ENCODE peak calls at places on chromosomes 3 and 15, in five cellular contexts. G is neural crest cell, I is kidney epithelial cell, W is choroid plexus epithelial cell, Y is WTC11. X is an unnamed sample.

GRCh38 chr3:110164632-110165240 is 827.4 kb upstream of the DPPA4 start:
- DNase-seq in G (no peak), I (no peak), W (peak; percentile 51), Y (no peak), X (no peak)

GRCh38 chr3:127067116-127067910 is 84.4 kb downstream of the PLXNA1 start:
- DNase-seq in G (no peak), I (no peak), W (no peak), Y (no peak), X (no peak)

GRCh38 chr3:37249717-37250116 is 75.3 kb upstream of the LRRFIP2 start:
- DNase-seq in G (no peak), I (no peak), W (peak; percentile 20), Y (no peak), X (no peak)

GRCh38 chr3:113035387-113035982 is 44.7 kb downstream of the GTPBP8 start:
- DNase-seq in G (peak; percentile 62), I (peak; percentile 18), W (peak; percentile 75), Y (peak; percentile 33), X (peak; percentile 16)

GRCh38 chr3:113783463-113783862 is 36.6 kb downstream of the ATP6V1A start:
- DNase-seq in G (no peak), I (peak; percentile 54), W (peak; percentile 99), Y (no peak), X (no peak)

GRCh38 chr15:33742286-33742685 is 226.0 kb upstream of the CHRM5 start:
- DNase-seq in G (no peak), I (no peak), W (no peak), Y (no peak), X (no peak)

GRCh38 chr3:186361246-186361611 is 805 bp downstream of the DGKG start:
- DNase-seq in G (no peak), I (no peak), W (no peak), Y (no peak), X (no peak)

GRCh38 chr3:66200147-66200546 is 20.7 kb upstream of the SLC25A26 start:
- DNase-seq in G (no peak), I (no peak), W (no peak), Y (peak; percentile 25), X (no peak)

GRCh38 chr3:67462185-67462584 is 192.2 kb downstream of the SUCLG2 start:
- DNase-seq in G (no peak), I (no peak), W (no peak), Y (no peak), X (no peak)

DNA sequence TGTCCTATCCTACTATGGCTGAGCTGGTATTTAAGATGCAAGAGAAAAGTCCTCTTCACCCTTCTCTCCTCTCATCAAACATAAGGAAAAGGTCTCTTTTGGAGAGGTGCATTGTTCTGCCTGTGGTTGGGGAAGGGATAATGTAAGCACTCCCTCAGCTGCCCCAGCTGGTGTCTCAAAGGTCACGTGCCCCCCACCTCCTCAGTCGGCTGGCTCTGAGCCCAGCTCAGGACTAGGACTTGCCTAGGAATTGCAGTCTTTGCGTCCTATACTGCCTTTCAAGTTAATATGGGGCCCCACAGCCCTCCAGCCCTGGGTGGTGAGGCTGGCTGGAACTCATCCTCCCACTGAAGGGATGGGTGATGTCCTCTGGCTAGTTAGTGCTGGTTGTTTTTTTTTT is 29.7 kb downstream of the OR4F15 start:
- DNase-seq in G (no peak), I (no peak), W (no peak), Y (no peak), X (no peak)
- TF ChIP-seq CTCF in G (no peak), I (no peak), W (no peak), Y (no peak), X (no peak)

GRCh38 chr3:189822726-189823125 is 191.5 kb downstream of the TP63 start:
- DNase-seq in G (no peak), I (no peak), W (no peak), Y (no peak), X (no peak)
- TF ChIP-seq CTCF in G (no peak), I (no peak), W (peak; percentile 12), Y (no peak), X (peak; percentile 8)

DNA sequence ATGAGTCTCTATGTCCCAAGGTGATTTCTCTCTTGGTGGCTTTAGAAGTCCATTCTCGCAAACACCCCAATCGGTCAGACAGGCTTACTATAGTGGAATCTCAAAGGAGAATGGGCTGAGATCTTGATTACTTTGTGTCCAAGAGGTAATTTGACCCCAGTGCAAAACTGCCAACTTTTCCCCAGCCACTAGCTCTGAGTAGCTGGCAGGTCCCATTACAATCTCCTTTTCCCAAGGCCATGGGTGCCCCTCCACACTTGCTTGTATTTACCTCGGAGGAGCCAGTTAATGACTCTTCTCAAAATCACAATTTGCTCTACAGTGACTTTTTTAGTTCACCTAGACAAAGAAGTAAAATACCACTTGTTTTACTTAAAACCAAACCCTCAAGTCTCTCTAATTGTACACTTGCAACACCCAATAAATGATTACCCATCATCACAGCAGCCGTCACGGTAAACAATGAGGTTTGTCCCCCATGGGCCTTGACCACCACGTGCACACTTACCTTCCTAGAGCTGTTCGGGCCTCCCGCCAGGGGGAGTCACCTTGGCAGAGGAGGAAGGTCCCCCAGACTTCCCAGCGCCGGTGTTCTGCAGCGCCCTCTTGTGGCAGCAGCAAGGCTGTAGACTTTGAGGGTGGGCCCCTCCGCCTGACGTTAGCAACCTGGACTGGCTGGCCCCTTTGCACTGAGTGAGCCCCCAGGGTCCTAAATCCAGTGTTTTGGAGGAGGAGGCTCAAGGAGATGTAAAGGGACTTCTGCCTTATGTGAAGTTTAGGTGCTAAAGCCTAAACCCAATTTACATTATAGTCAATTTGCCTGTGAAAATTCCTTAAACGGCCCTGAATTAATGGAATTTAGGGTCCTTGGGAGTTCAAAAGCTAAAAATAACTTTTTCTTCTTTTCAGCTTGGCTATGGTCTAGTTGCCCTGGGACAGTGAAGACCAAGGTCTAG is 18.7 kb upstream of the HDAC11 start:
- DNase-seq in G (peak; percentile 64), I (no peak), W (peak; percentile 70), Y (peak; percentile 93), X (peak; percentile 52)
- TF ChIP-seq CTCF in G (peak; percentile 69), I (peak; percentile 87), W (peak; percentile 79), Y (peak; percentile 94), X (peak; percentile 77)

DNA sequence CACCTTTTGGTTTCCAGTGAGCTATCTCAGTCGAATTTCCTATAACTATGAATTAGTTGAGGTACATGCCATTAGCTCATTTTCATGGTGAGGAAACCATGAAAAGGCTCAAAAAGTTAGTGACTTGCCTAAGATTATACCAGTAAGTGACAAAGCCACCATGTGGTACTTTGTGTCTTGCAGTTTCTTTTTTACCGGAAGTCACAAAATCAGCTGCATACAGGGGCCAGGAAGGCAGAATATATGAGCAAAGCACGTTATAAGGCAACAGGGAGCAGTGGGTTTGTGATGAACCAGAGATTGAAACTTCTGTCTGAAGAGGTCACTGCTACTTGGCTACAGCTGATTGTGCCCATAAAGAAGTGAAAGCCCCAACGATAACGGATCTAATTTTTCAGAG is 50.3 kb downstream of the CMTM8 start:
- DNase-seq in G (no peak), I (no peak), W (no peak), Y (no peak), X (no peak)
- TF ChIP-seq CTCF in G (no peak), I (no peak), W (no peak), Y (no peak), X (no peak)

GRCh38 chr15:67745059-67745993 is 80.0 kb upstream of the SKOR1 start:
- DNase-seq in G (no peak), I (no peak), W (peak; percentile 39), Y (no peak), X (no peak)
- TF ChIP-seq CTCF in G (no peak), I (no peak), W (no peak), Y (no peak), X (no peak)

GRCh38 chr3:48408823-48409281 is 21.0 kb downstream of the PLXNB1 start:
- DNase-seq in G (no peak), I (no peak), W (no peak), Y (peak; percentile 32), X (peak; percentile 5)
- TF ChIP-seq CTCF in G (no peak), I (peak; percentile 12), W (peak; percentile 27), Y (no peak), X (no peak)